ENCODE peak calls at places on chromosome 7, in four cellular contexts. X is CD8-positive, alpha-beta T cell; W is body of pancreas; Y is fibroblast of lung. E is an unnamed sample. For H3K4me1, the result is how much of the 10 kb centered on the place peaks cover.

GRCh38 chr7:116122972-116123595 is 87.3 kb upstream of the TES start:
- DNase-seq in X (no peak), W (peak), Y (peak), E (peak)

GRCh38 chr7:362416-363096 is 72.6 kb downstream of the FOXL3 start:
- DNase-seq in X (peak), W (peak), Y (peak), E (peak)

GRCh38 chr7:43591551-43592180 is 8.8 kb downstream of the STK17A start:
- DNase-seq in X (no peak), W (no peak), Y (no peak), E (no peak)

GRCh38 chr7:33444501-33444900 is 315.1 kb downstream of the BBS9 start:
- DNase-seq in X (no peak), W (peak), Y (peak), E (peak)

GRCh38 chr7:44693641-44694313 is 54.9 kb upstream of the ZMIZ2 start:
- DNase-seq in X (no peak), W (no peak), Y (peak), E (no peak)

GRCh38 chr7:18450021-18450420 is 45.5 kb upstream of the HDAC9 start:
- DNase-seq in X (no peak), W (no peak), Y (no peak), E (no peak)

GRCh38 chr7:29106128-29106988 is 40.0 kb downstream of the CPVL start:
- DNase-seq in X (no peak), W (peak), Y (peak), E (peak)

GRCh38 chr7:65251851-65252620 is 121.6 kb upstream of the ZNF92 start:
- DNase-seq in X (no peak), W (peak), Y (peak), E (peak)

GRCh38 chr7:128053023-128053422 is 21.8 kb upstream of the LRRC4 start:
- DNase-seq in X (no peak), W (peak), Y (peak), E (no peak)

GRCh38 chr7:151552352-151553028 is 32.8 kb upstream of the RHEB start:
- DNase-seq in X (no peak), W (peak), Y (no peak), E (no peak)

GRCh38 chr7:131899271-131900030 is 343.0 kb upstream of the PODXL start:
- DNase-seq in X (no peak), W (no peak), Y (no peak), E (no peak)

GRCh38 chr7:55080000-55080629 is 61.3 kb downstream of the EGFR start:
- DNase-seq in X (no peak), W (no peak), Y (no peak), E (no peak)
- H3K4me1 ChIP-seq in X (under half), W (half or more), Y (under half), E (under half)

GRCh38 chr7:83326223-83326622 is 163.5 kb upstream of the PCLO start:
- DNase-seq in X (no peak), W (no peak), Y (no peak), E (no peak)
- TF ChIP-seq CTCF in X (no peak), W (no peak), Y (no peak), E (no peak)

GRCh38 chr7:105805619-105806018 is 70.8 kb downstream of the ATXN7L1 start:
- DNase-seq in X (no peak), W (no peak), Y (no peak), E (no peak)

GRCh38 chr7:105799677-105800076 is 76.7 kb downstream of the ATXN7L1 start:
- DNase-seq in X (no peak), W (no peak), Y (no peak), E (no peak)

GRCh38 chr7:105800442-105800841 is 76.0 kb downstream of the ATXN7L1 start:
- DNase-seq in X (no peak), W (no peak), Y (no peak), E (no peak)

GRCh38 chr7:105800849-105801534 is 75.4 kb downstream of the ATXN7L1 start:
- DNase-seq in X (no peak), W (no peak), Y (no peak), E (no peak)

DNA sequence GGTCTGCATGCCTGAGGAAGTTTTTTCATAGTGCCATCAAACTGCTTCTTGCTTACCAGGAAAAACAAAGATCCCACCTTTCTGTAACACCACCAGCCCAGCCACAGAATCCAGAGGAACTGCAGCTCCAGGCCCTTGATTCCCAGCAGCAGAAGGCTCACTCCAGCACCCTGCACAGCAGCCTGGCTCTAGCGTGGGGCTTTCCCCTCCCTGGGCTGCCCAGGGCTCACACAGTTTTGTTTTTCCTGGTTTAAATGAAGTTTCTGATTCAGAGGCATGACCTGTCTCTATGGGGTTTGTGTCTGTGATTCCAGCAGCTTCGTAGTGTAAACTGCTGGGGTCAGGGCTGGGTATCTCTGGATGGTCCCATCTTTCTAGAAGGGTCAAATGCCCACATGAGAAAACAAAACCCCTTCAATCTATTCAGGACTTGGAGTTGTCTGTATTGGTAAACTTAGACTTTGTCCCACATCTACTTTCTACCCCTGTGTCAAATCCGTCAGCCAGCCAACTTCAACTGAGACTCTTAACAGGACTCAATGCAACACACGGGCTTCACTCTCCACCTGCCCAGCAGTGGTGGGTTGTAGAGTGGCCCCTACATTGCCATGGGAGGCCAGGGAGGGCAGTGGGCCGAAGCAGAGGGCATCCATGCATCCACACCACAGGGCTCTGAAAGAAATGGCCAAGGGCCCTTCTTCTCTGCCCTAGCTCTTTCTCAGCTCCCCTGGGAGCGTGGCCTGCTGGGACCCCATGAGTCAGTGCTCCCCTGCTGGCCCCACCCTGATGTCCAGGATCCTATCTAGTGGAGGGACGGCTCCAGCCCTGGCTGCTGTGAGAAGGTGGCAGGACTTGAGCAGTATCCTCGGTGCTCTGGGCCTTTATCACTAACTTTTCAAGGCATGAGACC is 73.5 kb downstream of the ATXN7L1 start:
- DNase-seq in X (no peak), W (no peak), Y (no peak), E (no peak)
- H3K4me1 ChIP-seq in X (under half), W (under half), Y (under half), E (under half)

DNA sequence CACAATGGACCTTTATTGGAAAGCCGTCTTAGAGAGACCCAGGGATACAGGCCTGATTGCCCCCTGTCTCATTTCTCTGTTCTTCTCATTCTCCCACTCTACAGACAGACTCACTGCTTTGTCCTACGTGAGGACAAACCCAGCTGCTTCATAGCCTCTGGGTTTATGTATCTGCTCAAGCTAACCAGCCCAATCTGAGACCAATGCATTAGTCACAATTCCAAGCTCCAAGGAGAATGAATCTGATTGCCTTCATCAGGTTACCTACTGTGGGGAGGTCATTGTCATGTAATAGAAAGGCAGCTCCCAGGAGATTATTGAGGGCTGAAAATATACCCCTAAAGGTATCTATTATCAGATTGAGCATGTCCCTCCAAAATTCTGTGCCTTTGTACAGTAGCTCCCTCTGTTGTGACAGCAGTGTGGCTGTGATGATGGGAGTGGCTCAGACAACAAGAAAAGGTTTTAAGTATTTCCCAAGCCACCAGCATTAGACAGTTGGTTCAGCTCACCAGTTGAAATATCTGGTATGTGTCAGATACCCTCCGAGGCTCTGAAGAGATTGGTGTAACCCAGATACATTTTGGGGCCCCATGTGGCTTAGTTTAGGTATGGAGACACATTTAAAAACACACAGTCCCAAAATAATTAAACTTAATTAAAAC is 123.1 kb upstream of the EEPD1 start:
- DNase-seq in X (no peak), W (no peak), Y (no peak), E (no peak)
- TF ChIP-seq CTCF in X (no peak), W (no peak), Y (no peak), E (no peak)

GRCh38 chr7:24793982-24794648 is 36.9 kb upstream of the GSDME start:
- DNase-seq in X (no peak), W (no peak), Y (no peak), E (no peak)

GRCh38 chr7:24800073-24800472 is 42.8 kb upstream of the GSDME start:
- DNase-seq in X (no peak), W (no peak), Y (no peak), E (no peak)

GRCh38 chr7:24795407-24795767 is 38.1 kb upstream of the GSDME start:
- DNase-seq in X (no peak), W (no peak), Y (no peak), E (no peak)

GRCh38 chr7:24800667-24801066 is 43.4 kb upstream of the GSDME start:
- DNase-seq in X (no peak), W (no peak), Y (no peak), E (no peak)

GRCh38 chr7:24797270-24797669 is 40.0 kb upstream of the GSDME start:
- DNase-seq in X (no peak), W (no peak), Y (no peak), E (no peak)
- H3K4me1 ChIP-seq in X (under half), W (under half), Y (under half), E (under half)

E was measured in testis.